ENCODE peak calls at places on chromosomes 1 and 21, in six cellular contexts. One of them, this sample, is unnamed.

GRCh38 chr1:8554956-8555534 is 237.1 kb downstream of the SLC45A1 start:
- DNase-seq in NCI-H345: no peak
- DNase-seq in left colon: no peak
- DNase-seq in EH: peak
- DNase-seq in stimulated activated CD8-positive, alpha-beta memory T cell treated with anti-CD3 and anti-CD28 coated beads, Interleukin-15, amount 100 ng/mL, for 48 hours: no peak
- DNase-seq in ovary: peak
- DNase-seq in this sample: no peak

GRCh38 chr1:68010094-68010493 is 40.3 kb downstream of the DIRAS3 start:
- DNase-seq in stimulated activated CD8-positive, alpha-beta memory T cell treated with anti-CD3 and anti-CD28 coated beads, Interleukin-15, amount 100 ng/mL, for 48 hours: no peak
- DNase-seq in left colon: no peak
- DNase-seq in ovary: no peak
- DNase-seq in EH: peak
- DNase-seq in NCI-H345: peak
- DNase-seq in this sample: no peak

GRCh38 chr21:40047211-40047610 is 180.0 kb downstream of the PCP4 start:
- DNase-seq in ovary: no peak
- DNase-seq in stimulated activated CD8-positive, alpha-beta memory T cell treated with anti-CD3 and anti-CD28 coated beads, Interleukin-15, amount 100 ng/mL, for 48 hours: no peak
- DNase-seq in EH: peak
- DNase-seq in left colon: no peak
- DNase-seq in NCI-H345: no peak
- DNase-seq in this sample: no peak

GRCh38 chr1:224213438-224214119 is 30.5 kb downstream of the DEGS1 start:
- DNase-seq in NCI-H345: no peak
- DNase-seq in ovary: no peak
- DNase-seq in left colon: peak
- DNase-seq in stimulated activated CD8-positive, alpha-beta memory T cell treated with anti-CD3 and anti-CD28 coated beads, Interleukin-15, amount 100 ng/mL, for 48 hours: no peak
- DNase-seq in EH: no peak
- DNase-seq in this sample: no peak

GRCh38 chr1:40530735-40531380 is 579 bp upstream of the ZNF684 start:
- DNase-seq in EH: no peak
- DNase-seq in ovary: no peak
- DNase-seq in NCI-H345: no peak
- DNase-seq in stimulated activated CD8-positive, alpha-beta memory T cell treated with anti-CD3 and anti-CD28 coated beads, Interleukin-15, amount 100 ng/mL, for 48 hours: no peak
- DNase-seq in left colon: no peak
- DNase-seq in this sample: no peak

GRCh38 chr1:65467536-65467935 is 47.1 kb downstream of the LEPR start:
- DNase-seq in NCI-H345: peak
- DNase-seq in EH: peak
- DNase-seq in stimulated activated CD8-positive, alpha-beta memory T cell treated with anti-CD3 and anti-CD28 coated beads, Interleukin-15, amount 100 ng/mL, for 48 hours: no peak
- DNase-seq in ovary: no peak
- DNase-seq in left colon: peak
- DNase-seq in this sample: no peak

GRCh38 chr1:46102769-46103476 is 29.5 kb downstream of the PIK3R3 start:
- DNase-seq in left colon: no peak
- DNase-seq in ovary: no peak
- DNase-seq in EH: no peak
- DNase-seq in stimulated activated CD8-positive, alpha-beta memory T cell treated with anti-CD3 and anti-CD28 coated beads, Interleukin-15, amount 100 ng/mL, for 48 hours: no peak
- DNase-seq in NCI-H345: no peak
- DNase-seq in this sample: no peak

GRCh38 chr1:187491082-187491720 is 662.5 kb downstream of the PLA2G4A start:
- DNase-seq in ovary: no peak
- DNase-seq in stimulated activated CD8-positive, alpha-beta memory T cell treated with anti-CD3 and anti-CD28 coated beads, Interleukin-15, amount 100 ng/mL, for 48 hours: no peak
- DNase-seq in NCI-H345: no peak
- DNase-seq in left colon: no peak
- DNase-seq in EH: peak
- DNase-seq in this sample: no peak

GRCh38 chr21:41762236-41762635 is 4.6 kb downstream of the RIPK4 start:
- DNase-seq in EH: no peak
- DNase-seq in NCI-H345: no peak
- DNase-seq in stimulated activated CD8-positive, alpha-beta memory T cell treated with anti-CD3 and anti-CD28 coated beads, Interleukin-15, amount 100 ng/mL, for 48 hours: no peak
- DNase-seq in left colon: no peak
- DNase-seq in ovary: no peak
- DNase-seq in this sample: no peak

GRCh38 chr1:83546863-83547262 is 452.1 kb downstream of the TTLL7 start:
- DNase-seq in NCI-H345: no peak
- DNase-seq in EH: peak
- DNase-seq in left colon: no peak
- DNase-seq in stimulated activated CD8-positive, alpha-beta memory T cell treated with anti-CD3 and anti-CD28 coated beads, Interleukin-15, amount 100 ng/mL, for 48 hours: no peak
- DNase-seq in ovary: no peak
- DNase-seq in this sample: no peak

GRCh38 chr1:246569248-246570238 is 3.3 kb downstream of the CNST start:
- DNase-seq in ovary: no peak
- DNase-seq in left colon: no peak
- DNase-seq in NCI-H345: peak
- DNase-seq in EH: peak
- DNase-seq in stimulated activated CD8-positive, alpha-beta memory T cell treated with anti-CD3 and anti-CD28 coated beads, Interleukin-15, amount 100 ng/mL, for 48 hours: no peak
- DNase-seq in this sample: no peak

GRCh38 chr1:246617768-246618167 is 51.5 kb downstream of the CNST start:
- DNase-seq in NCI-H345: no peak
- DNase-seq in left colon: no peak
- DNase-seq in EH: no peak
- DNase-seq in stimulated activated CD8-positive, alpha-beta memory T cell treated with anti-CD3 and anti-CD28 coated beads, Interleukin-15, amount 100 ng/mL, for 48 hours: no peak
- DNase-seq in ovary: no peak
- DNase-seq in this sample: no peak

GRCh38 chr1:54227836-54228435 is 28.0 kb downstream of the MRPL37 start:
- DNase-seq in ovary: no peak
- DNase-seq in NCI-H345: no peak
- DNase-seq in stimulated activated CD8-positive, alpha-beta memory T cell treated with anti-CD3 and anti-CD28 coated beads, Interleukin-15, amount 100 ng/mL, for 48 hours: no peak
- DNase-seq in left colon: no peak
- DNase-seq in EH: no peak
- DNase-seq in this sample: no peak

GRCh38 chr1:153420306-153420705 is 4.0 kb downstream of the S100A7A start:
- DNase-seq in stimulated activated CD8-positive, alpha-beta memory T cell treated with anti-CD3 and anti-CD28 coated beads, Interleukin-15, amount 100 ng/mL, for 48 hours: no peak
- DNase-seq in EH: no peak
- DNase-seq in left colon: no peak
- DNase-seq in ovary: no peak
- DNase-seq in NCI-H345: no peak
- DNase-seq in this sample: no peak

GRCh38 chr1:146016891-146017290 is 4.6 kb downstream of the HJV start:
- DNase-seq in left colon: no peak
- DNase-seq in EH: peak
- DNase-seq in stimulated activated CD8-positive, alpha-beta memory T cell treated with anti-CD3 and anti-CD28 coated beads, Interleukin-15, amount 100 ng/mL, for 48 hours: no peak
- DNase-seq in NCI-H345: no peak
- DNase-seq in ovary: no peak
- DNase-seq in this sample: no peak

GRCh38 chr21:46117586-46118304 is 19.8 kb downstream of the COL6A2 start:
- DNase-seq in NCI-H345: no peak
- DNase-seq in stimulated activated CD8-positive, alpha-beta memory T cell treated with anti-CD3 and anti-CD28 coated beads, Interleukin-15, amount 100 ng/mL, for 48 hours: no peak
- DNase-seq in left colon: peak
- DNase-seq in ovary: peak
- DNase-seq in EH: no peak
- DNase-seq in this sample: peak

GRCh38 chr1:73556270-73556669 is 641.7 kb downstream of the LRRIQ3 start:
- DNase-seq in ovary: no peak
- DNase-seq in NCI-H345: no peak
- DNase-seq in left colon: no peak
- DNase-seq in stimulated activated CD8-positive, alpha-beta memory T cell treated with anti-CD3 and anti-CD28 coated beads, Interleukin-15, amount 100 ng/mL, for 48 hours: no peak
- DNase-seq in EH: no peak
- DNase-seq in this sample: no peak

GRCh38 chr1:197915797-197916686 is 1.1 kb upstream of the LHX9 start:
- DNase-seq in ovary: peak
- DNase-seq in EH: peak
- DNase-seq in left colon: no peak
- DNase-seq in NCI-H345: peak
- DNase-seq in stimulated activated CD8-positive, alpha-beta memory T cell treated with anti-CD3 and anti-CD28 coated beads, Interleukin-15, amount 100 ng/mL, for 48 hours: no peak
- DNase-seq in this sample: peak

GRCh38 chr1:185960377-185961151 is 226.4 kb downstream of the HMCN1 start:
- DNase-seq in NCI-H345: no peak
- DNase-seq in ovary: no peak
- DNase-seq in stimulated activated CD8-positive, alpha-beta memory T cell treated with anti-CD3 and anti-CD28 coated beads, Interleukin-15, amount 100 ng/mL, for 48 hours: no peak
- DNase-seq in left colon: no peak
- DNase-seq in EH: peak
- DNase-seq in this sample: peak

GRCh38 chr1:221740941-221741363 is 937 bp downstream of the DUSP10 start:
- DNase-seq in NCI-H345: peak
- DNase-seq in stimulated activated CD8-positive, alpha-beta memory T cell treated with anti-CD3 and anti-CD28 coated beads, Interleukin-15, amount 100 ng/mL, for 48 hours: no peak
- DNase-seq in EH: no peak
- DNase-seq in left colon: no peak
- DNase-seq in ovary: peak
- DNase-seq in this sample: no peak

GRCh38 chr1:172960019-172960418 is 90.7 kb downstream of the TNFSF18 start:
- DNase-seq in left colon: no peak
- DNase-seq in EH: peak
- DNase-seq in stimulated activated CD8-positive, alpha-beta memory T cell treated with anti-CD3 and anti-CD28 coated beads, Interleukin-15, amount 100 ng/mL, for 48 hours: no peak
- DNase-seq in NCI-H345: no peak
- DNase-seq in ovary: no peak
- DNase-seq in this sample: no peak

GRCh38 chr1:192878249-192878648 is 69.4 kb downstream of the RGS2 start:
- DNase-seq in ovary: peak
- DNase-seq in left colon: peak
- DNase-seq in EH: peak
- DNase-seq in stimulated activated CD8-positive, alpha-beta memory T cell treated with anti-CD3 and anti-CD28 coated beads, Interleukin-15, amount 100 ng/mL, for 48 hours: no peak
- DNase-seq in NCI-H345: no peak
- DNase-seq in this sample: no peak

GRCh38 chr1:47487826-47488450 is 50.1 kb downstream of the FOXD2 start:
- DNase-seq in left colon: no peak
- DNase-seq in ovary: no peak
- DNase-seq in stimulated activated CD8-positive, alpha-beta memory T cell treated with anti-CD3 and anti-CD28 coated beads, Interleukin-15, amount 100 ng/mL, for 48 hours: no peak
- DNase-seq in EH: peak
- DNase-seq in NCI-H345: no peak
- DNase-seq in this sample: no peak

GRCh38 chr1:19350566-19350965 is 38.4 kb downstream of the SLC66A1 start:
- DNase-seq in EH: no peak
- DNase-seq in ovary: no peak
- DNase-seq in stimulated activated CD8-positive, alpha-beta memory T cell treated with anti-CD3 and anti-CD28 coated beads, Interleukin-15, amount 100 ng/mL, for 48 hours: no peak
- DNase-seq in NCI-H345: no peak
- DNase-seq in left colon: no peak
- DNase-seq in this sample: no peak

GRCh38 chr1:11967028-11967547 is 13.2 kb upstream of the MFN2 start:
- DNase-seq in EH: peak
- DNase-seq in left colon: peak
- DNase-seq in NCI-H345: peak
- DNase-seq in ovary: peak
- DNase-seq in stimulated activated CD8-positive, alpha-beta memory T cell treated with anti-CD3 and anti-CD28 coated beads, Interleukin-15, amount 100 ng/mL, for 48 hours: no peak
- DNase-seq in this sample: no peak

GRCh38 chr1:157201767-157202166 is 63.6 kb upstream of the ETV3 start:
- DNase-seq in EH: no peak
- DNase-seq in left colon: no peak
- DNase-seq in stimulated activated CD8-positive, alpha-beta memory T cell treated with anti-CD3 and anti-CD28 coated beads, Interleukin-15, amount 100 ng/mL, for 48 hours: no peak
- DNase-seq in NCI-H345: peak
- DNase-seq in ovary: no peak
- DNase-seq in this sample: no peak

GRCh38 chr1:208243851-208244583 is at the start of gene PLXNA2:
- DNase-seq in left colon: peak
- DNase-seq in NCI-H345: peak
- DNase-seq in stimulated activated CD8-positive, alpha-beta memory T cell treated with anti-CD3 and anti-CD28 coated beads, Interleukin-15, amount 100 ng/mL, for 48 hours: peak
- DNase-seq in EH: peak
- DNase-seq in ovary: peak
- DNase-seq in this sample: peak

GRCh38 chr21:33732038-33732437 is 89.7 kb downstream of the ITSN1 start:
- DNase-seq in EH: no peak
- DNase-seq in NCI-H345: no peak
- DNase-seq in stimulated activated CD8-positive, alpha-beta memory T cell treated with anti-CD3 and anti-CD28 coated beads, Interleukin-15, amount 100 ng/mL, for 48 hours: no peak
- DNase-seq in left colon: no peak
- DNase-seq in ovary: no peak
- DNase-seq in this sample: no peak

GRCh38 chr1:43861337-43861736 is 72.3 kb upstream of the ARTN start:
- DNase-seq in NCI-H345: no peak
- DNase-seq in ovary: no peak
- DNase-seq in stimulated activated CD8-positive, alpha-beta memory T cell treated with anti-CD3 and anti-CD28 coated beads, Interleukin-15, amount 100 ng/mL, for 48 hours: no peak
- DNase-seq in left colon: no peak
- DNase-seq in EH: peak
- DNase-seq in this sample: no peak

GRCh38 chr1:51282605-51283004 is 46.5 kb downstream of the RNF11 start:
- DNase-seq in left colon: no peak
- DNase-seq in stimulated activated CD8-positive, alpha-beta memory T cell treated with anti-CD3 and anti-CD28 coated beads, Interleukin-15, amount 100 ng/mL, for 48 hours: no peak
- DNase-seq in NCI-H345: no peak
- DNase-seq in EH: no peak
- DNase-seq in ovary: no peak
- DNase-seq in this sample: no peak

This sample was measured in heart right ventricle.